ENCODE peak calls at places on chromosome 12, in nine cellular contexts. C is type B pancreatic cell, A is astrocyte of the spinal cord, U is lower leg skin, K is fibroblast of pulmonary artery, G is tibial artery, F is transverse colon, J is foreskin fibroblast, S is epithelial cell of esophagus. N is an unnamed sample.

GRCh38 chr12:94706250-94706661 is 55.9 kb upstream of the TMCC3 start:
- DNase-seq in A (no peak), S (peak; percentile 87), C (no peak), G (no peak), F (no peak), J (no peak), U (no peak), K (no peak), N (no peak)

GRCh38 chr12:25362646-25363045 is 111.9 kb upstream of the KRAS start:
- DNase-seq in K (no peak), U (no peak), F (no peak), G (no peak), S (no peak), C (no peak), A (no peak), J (no peak), N (no peak)

GRCh38 chr12:68374315-68374982 is 42.3 kb upstream of the MDM1 start:
- DNase-seq in U (no peak), G (no peak), S (peak; percentile 73), C (no peak), J (no peak), K (no peak), A (no peak), F (peak; percentile 48), N (no peak)

GRCh38 chr12:4272976-4273650 is 449 bp upstream of the CCND2 start:
- DNase-seq in A (no peak), G (no peak), U (no peak), K (no peak), F (no peak), J (no peak), S (no peak), C (peak; percentile 60), N (no peak)

GRCh38 chr12:98745578-98746391 is 100.7 kb downstream of the APAF1 start:
- DNase-seq in K (peak; percentile 28), F (no peak), J (peak; percentile 16), G (no peak), U (no peak), C (no peak), S (peak; percentile 13), A (no peak), N (no peak)

GRCh38 chr12:12736759-12737676 is 19.9 kb downstream of the CDKN1B start:
- DNase-seq in C (peak; percentile 31), J (peak; percentile 68), S (peak; percentile 51), F (peak; percentile 46), U (no peak), A (peak; percentile 80), G (no peak), K (peak; percentile 67), N (no peak)

GRCh38 chr12:1093166-1093751 is 102.2 kb downstream of the ERC1 start:
- DNase-seq in A (peak; percentile 69), J (peak; percentile 29), K (peak; percentile 82), U (no peak), C (no peak), F (no peak), G (no peak), S (peak; percentile 64), N (no peak)

GRCh38 chr12:40551466-40551865 is 140.8 kb upstream of the CNTN1 start:
- DNase-seq in G (no peak), U (no peak), F (no peak), S (peak; percentile 12), A (no peak), C (no peak), K (no peak), J (no peak), N (no peak)

GRCh38 chr12:69671597-69671996 is 27.5 kb downstream of the BEST3 start:
- DNase-seq in S (no peak), G (no peak), J (no peak), A (no peak), C (no peak), U (no peak), K (no peak), F (no peak), N (no peak)

GRCh38 chr12:67891566-67891965 is 97.7 kb upstream of the IFNG-AS1 start:
- DNase-seq in F (no peak), G (no peak), C (no peak), S (no peak), A (no peak), K (no peak), U (no peak), J (no peak), N (no peak)

DNA sequence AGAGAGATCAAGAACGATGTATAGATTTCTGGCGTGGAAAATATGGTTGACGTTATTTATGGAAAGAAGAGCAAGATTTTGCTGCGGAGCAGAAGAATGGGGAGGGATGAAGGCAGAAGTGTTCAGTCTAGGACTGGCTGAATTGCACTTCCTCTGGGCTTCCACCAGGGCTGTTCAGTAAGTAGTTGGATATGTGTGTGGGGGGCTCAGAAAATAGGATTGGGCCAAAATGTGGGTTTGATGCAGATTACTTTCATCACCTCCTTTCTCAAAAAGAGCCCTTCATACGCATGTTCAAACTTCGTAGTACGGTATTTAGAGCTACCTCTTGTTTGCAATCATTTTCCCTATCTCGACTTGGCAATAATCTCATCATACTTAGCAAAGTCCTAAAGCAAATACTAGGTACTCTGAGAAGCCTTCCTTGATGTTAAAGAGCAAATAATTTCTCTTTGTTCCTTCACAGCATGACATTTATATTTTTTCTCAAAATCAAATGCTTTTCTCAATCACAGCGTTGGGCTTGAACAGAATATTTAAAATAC is 349.4 kb downstream of the NELL2 start:
- DNase-seq in A (no peak), C (no peak), F (no peak), J (no peak), S (no peak), K (no peak), U (no peak), G (no peak), N (no peak)
- TF ChIP-seq CTCF in A (no peak), C (peak; percentile 46), F (no peak), J (no peak), S (peak; percentile 9), K (no peak), U (no peak), G (no peak), N (no peak)

GRCh38 chr12:131636940-131637750 is 73.7 kb upstream of the SFSWAP start:
- DNase-seq in S (no peak), F (no peak), G (peak; percentile 43), J (no peak), C (no peak), A (no peak), K (no peak), U (no peak), N (no peak)

GRCh38 chr12:131631230-131631629 is 79.7 kb upstream of the SFSWAP start:
- DNase-seq in C (no peak), A (no peak), U (no peak), K (no peak), F (no peak), G (peak; percentile 3), J (no peak), S (no peak), N (no peak)

GRCh38 chr12:131637986-131638385 is 72.9 kb upstream of the SFSWAP start:
- DNase-seq in S (no peak), K (no peak), C (no peak), J (no peak), A (no peak), U (no peak), G (peak; percentile 24), F (no peak), N (no peak)

GRCh38 chr12:131636266-131636665 is 74.6 kb upstream of the SFSWAP start:
- DNase-seq in K (no peak), S (no peak), F (no peak), G (peak; percentile 53), J (no peak), C (no peak), U (no peak), A (no peak), N (no peak)

GRCh38 chr12:131634037-131634436 is 76.9 kb upstream of the SFSWAP start:
- DNase-seq in G (peak; percentile 46), A (no peak), U (no peak), J (no peak), F (no peak), C (no peak), S (no peak), K (no peak), N (no peak)
- TF ChIP-seq CTCF in G (no peak), A (no peak), U (no peak), J (no peak), F (no peak), C (no peak), S (no peak), K (no peak), N (no peak)

DNA sequence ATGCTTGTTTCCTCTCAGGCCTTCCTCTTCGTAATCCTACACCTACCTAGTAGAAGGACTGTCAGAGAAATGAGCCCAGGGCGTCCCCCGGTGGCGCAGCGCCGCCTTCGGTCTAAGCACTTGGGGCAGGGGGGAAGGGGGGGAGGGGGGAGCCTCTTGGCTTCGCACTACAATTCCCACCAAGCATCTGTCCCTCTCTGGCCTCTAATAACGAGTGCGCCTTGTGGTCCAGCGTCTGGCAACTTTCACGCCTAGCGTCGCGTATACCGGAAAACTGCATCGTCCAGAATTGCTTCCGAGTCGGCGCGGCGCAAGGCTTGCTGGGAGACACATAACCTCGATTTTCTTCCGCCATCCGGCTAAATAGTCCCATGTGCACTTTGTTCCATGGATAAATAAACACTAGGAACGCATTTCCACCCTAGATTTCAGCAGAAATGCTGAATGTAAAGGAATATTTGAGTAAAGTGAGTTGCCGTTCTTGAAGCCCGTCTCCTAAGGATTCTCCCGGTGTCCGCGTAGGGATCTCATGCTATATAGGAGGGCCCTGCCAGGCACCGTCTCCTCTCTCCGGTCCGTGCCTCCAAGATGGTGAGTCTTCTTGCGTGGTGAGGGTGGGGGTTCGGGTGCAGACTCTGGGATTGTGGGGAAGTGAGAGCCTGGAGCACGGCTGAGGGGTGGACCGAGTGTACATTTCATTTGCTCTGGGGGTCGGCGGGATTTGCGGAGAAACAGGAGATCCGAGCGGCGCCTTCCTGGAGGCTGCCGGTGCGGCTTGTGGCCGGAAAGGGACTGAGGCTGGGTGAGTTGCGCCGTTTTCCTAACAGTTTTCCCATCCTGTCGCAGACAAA is at the start of gene RPS26:
- DNase-seq in F (peak; percentile 96), K (peak; percentile 100), S (peak; percentile 99), C (peak; percentile 93), G (peak; percentile 98), A (peak; percentile 100), J (peak; percentile 100), U (peak; percentile 96), N (peak; percentile 96)
- TF ChIP-seq CTCF in F (peak; percentile 42), K (peak; percentile 41), S (peak; percentile 53), C (peak; percentile 62), G (peak; percentile 46), A (peak; percentile 57), J (peak; percentile 25), U (no peak), N (peak; percentile 51)

GRCh38 chr12:95820096-95820703 is 29.6 kb upstream of the NTN4 start:
- DNase-seq in A (peak; percentile 57), S (peak; percentile 70), U (no peak), F (peak; percentile 41), K (peak; percentile 69), J (no peak), G (no peak), C (no peak), N (no peak)
- TF ChIP-seq CTCF in A (peak; percentile 67), S (peak; percentile 72), U (no peak), F (peak; percentile 38), K (peak; percentile 66), J (peak; percentile 60), G (peak; percentile 46), C (peak; percentile 71), N (no peak)